ENCODE peak calls at places on chromosomes 2 and 18, in eight cellular contexts. A is hypothalamus, S is PC-9, X is OCI-M1, K is astrocyte of the cerebellum, Q is GM20000, Z is GM06990, I is HEK293T. O is an unnamed sample.

GRCh38 chr2:55585451-55586079 is 31.9 kb downstream of the PPP4R3B start:
- DNase-seq in X (no peak), Q (no peak), K (peak), S (no peak), A (no peak), Z (no peak), I (no peak), O (no peak)

GRCh38 chr2:38116762-38117161 is 40.8 kb upstream of the CYP1B1 start:
- DNase-seq in Z (no peak), I (no peak), S (peak), K (no peak), A (no peak), Q (no peak), X (no peak), O (no peak)

GRCh38 chr18:32057624-32058165 is 34.0 kb upstream of the RNF138 start:
- DNase-seq in S (no peak), X (no peak), Q (no peak), I (no peak), A (no peak), K (no peak), Z (no peak), O (no peak)

GRCh38 chr2:170465241-170465640 is 249.9 kb upstream of the SP5 start:
- DNase-seq in Q (no peak), A (no peak), X (no peak), I (no peak), K (no peak), Z (no peak), S (peak), O (no peak)

GRCh38 chr2:240597419-240598181 is 11.1 kb downstream of the CAPN10 start:
- DNase-seq in S (no peak), K (no peak), A (no peak), Z (no peak), X (no peak), I (no peak), Q (no peak), O (no peak)

GRCh38 chr2:223959688-223960087 is 2.4 kb downstream of the MRPL44 start:
- DNase-seq in X (no peak), K (no peak), A (no peak), Q (no peak), Z (no peak), I (no peak), S (no peak), O (peak)

GRCh38 chr2:9714630-9715214 is 83.9 kb upstream of the YWHAQ start:
- DNase-seq in I (no peak), X (peak), S (no peak), Q (no peak), A (no peak), Z (no peak), K (no peak), O (no peak)

GRCh38 chr18:5879479-5879882 is 15.8 kb downstream of the TMEM200C start:
- DNase-seq in X (peak), I (peak), Z (no peak), Q (peak), S (no peak), A (no peak), K (peak), O (peak)